ENCODE peak calls at places on chromosome 12, in five cellular contexts. H is left ventricle myocardium inferior; J is thyroid gland; X is mesendoderm; G is CD8-positive, alpha-beta T cell. S is an unnamed sample.

GRCh38 chr12:56346663-56347062 is 8.0 kb downstream of the IL23A start:
- DNase-seq in J (no peak), G (no peak), X (no peak), H (no peak), S (no peak)

GRCh38 chr12:53324113-53324778 is 2.8 kb upstream of the AAAS start:
- DNase-seq in J (no peak), H (peak; percentile 28), X (no peak), G (peak; percentile 35), S (no peak)

GRCh38 chr12:128734391-128734790 is 89.4 kb downstream of the SLC15A4 start:
- DNase-seq in J (no peak), X (no peak), H (no peak), G (no peak), S (no peak)

GRCh38 chr12:6896846-6897435 is 7.7 kb upstream of the LRRC23 start:
- DNase-seq in X (no peak), J (no peak), G (no peak), H (no peak), S (no peak)

GRCh38 chr12:108148521-108149074 is 19.5 kb downstream of the WSCD2 start:
- DNase-seq in X (no peak), G (no peak), J (no peak), H (no peak), S (no peak)

GRCh38 chr12:132286912-132287311 is 42.5 kb downstream of the GALNT9 start:
- DNase-seq in J (no peak), H (no peak), G (no peak), X (no peak), S (no peak)

GRCh38 chr12:102350070-102350469 is 130.3 kb downstream of the IGF1 start:
- DNase-seq in H (no peak), G (no peak), X (no peak), J (no peak), S (no peak)

GRCh38 chr12:2586159-2587035 is 208.4 kb upstream of the FKBP4 start:
- DNase-seq in J (no peak), X (peak; percentile 45), H (no peak), G (no peak), S (no peak)

GRCh38 chr12:2687058-2687457 is 107.7 kb upstream of the FKBP4 start:
- DNase-seq in J (no peak), X (no peak), H (no peak), G (no peak), S (no peak)

GRCh38 chr12:109541412-109541725 is 31.9 kb downstream of the MMAB start:
- DNase-seq in X (no peak), H (no peak), J (peak; percentile 19), G (no peak), S (no peak)

GRCh38 chr12:76674669-76675315 is 89.1 kb upstream of the ZDHHC17 start:
- DNase-seq in X (no peak), G (no peak), H (no peak), J (no peak), S (no peak)

GRCh38 chr12:109981311-109981710 is 14.9 kb downstream of the GIT2 start:
- DNase-seq in H (no peak), G (no peak), X (no peak), J (no peak), S (no peak)

GRCh38 chr12:10220398-10221077 is 7.9 kb downstream of the GABARAPL1 start:
- DNase-seq in X (no peak), G (no peak), J (peak; percentile 30), H (peak; percentile 75), S (peak; percentile 81)

GRCh38 chr12:97716356-97716755 is 253.8 kb downstream of the RMST start:
- DNase-seq in X (peak; percentile 62), J (no peak), H (no peak), G (no peak), S (no peak)

GRCh38 chr12:45462506-45462905 is 246.6 kb downstream of the ANO6 start:
- DNase-seq in X (no peak), J (no peak), G (no peak), H (no peak), S (no peak)

GRCh38 chr12:77213316-77213715 is 147.9 kb upstream of the E2F7 start:
- DNase-seq in J (no peak), X (no peak), G (no peak), H (no peak), S (peak; percentile 26)

GRCh38 chr12:45415393-45415817 is 199.5 kb downstream of the ANO6 start:
- DNase-seq in H (peak; percentile 34), X (peak; percentile 82), J (no peak), G (no peak), S (no peak)

GRCh38 chr12:115871714-115872113 is 405.8 kb downstream of the MED13L start:
- DNase-seq in H (no peak), G (no peak), J (no peak), X (peak; percentile 90), S (no peak)

GRCh38 chr12:10190558-10191388 is 11.9 kb downstream of the TMEM52B start:
- DNase-seq in J (peak; percentile 51), H (peak; percentile 34), G (peak; percentile 38), X (peak; percentile 89), S (peak; percentile 54)

DNA sequence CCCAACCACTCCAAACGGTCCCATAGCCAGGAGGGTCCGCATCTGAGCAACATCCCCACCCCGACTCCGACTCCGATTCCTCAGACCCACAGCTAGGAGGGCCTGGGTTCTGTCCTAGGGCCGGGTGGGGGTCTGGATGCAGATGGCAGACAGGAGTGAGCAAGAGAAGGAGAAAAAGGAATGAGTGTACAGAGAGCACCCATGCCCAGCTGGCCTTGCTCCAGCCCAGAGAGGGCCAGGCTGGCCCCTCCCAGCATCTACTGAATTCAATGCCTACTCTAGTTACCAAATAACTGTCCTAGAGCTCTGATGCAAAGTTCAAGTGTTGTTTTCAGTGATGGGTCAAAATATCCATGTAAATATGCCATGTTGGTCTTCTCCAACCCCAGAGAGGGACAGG is 40.8 kb downstream of the VDR start:
- DNase-seq in G (no peak), X (no peak), H (no peak), J (no peak), S (no peak)
- H3K27ac ChIP-seq in G (no peak overlapping the region), X (no peak overlapping the region), H (no peak overlapping the region), J (no peak overlapping the region), S (no peak overlapping the region)

GRCh38 chr12:89707992-89708792 is 446 bp downstream of the ATP2B1 start:
- DNase-seq in H (peak; percentile 31), X (peak; percentile 55), J (peak; percentile 47), G (peak; percentile 27), S (peak; percentile 77)
- H3K4me1 ChIP-seq in H (peaks cover 30% of the 10 kb centered on the region), X (peaks cover 2% of the 10 kb centered on the region), J (peaks cover 12% of the 10 kb centered on the region), G (peaks cover 38% of the 10 kb centered on the region), S (no peaks in the 10 kb centered on the region)

DNA sequence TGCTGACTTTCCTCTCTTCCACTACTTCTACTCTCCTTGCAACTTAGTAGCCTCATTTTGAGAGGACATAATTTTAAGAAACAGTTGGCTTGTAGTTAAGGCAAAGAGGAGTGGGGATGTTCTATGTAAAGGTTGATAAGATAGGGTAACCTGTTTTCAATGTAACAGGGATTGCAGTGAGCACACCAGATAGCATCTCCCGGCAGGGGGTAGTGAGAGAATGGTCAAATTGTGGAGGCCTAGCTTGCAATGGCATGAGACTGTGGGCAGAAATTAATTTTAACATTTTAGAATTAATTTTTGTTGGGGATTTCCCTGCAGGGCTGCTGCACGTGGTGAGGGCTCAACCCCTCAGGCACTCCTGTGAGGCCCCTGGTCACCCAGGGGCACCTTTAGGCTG is 41.4 kb downstream of the KLRG1 start:
- DNase-seq in J (no peak), G (no peak), H (no peak), X (peak; percentile 86), S (no peak)
- H3K4me3 ChIP-seq in J (no peak overlapping the region), G (no peak overlapping the region), H (no peak overlapping the region), X (no peak overlapping the region), S (no peak overlapping the region)

DNA sequence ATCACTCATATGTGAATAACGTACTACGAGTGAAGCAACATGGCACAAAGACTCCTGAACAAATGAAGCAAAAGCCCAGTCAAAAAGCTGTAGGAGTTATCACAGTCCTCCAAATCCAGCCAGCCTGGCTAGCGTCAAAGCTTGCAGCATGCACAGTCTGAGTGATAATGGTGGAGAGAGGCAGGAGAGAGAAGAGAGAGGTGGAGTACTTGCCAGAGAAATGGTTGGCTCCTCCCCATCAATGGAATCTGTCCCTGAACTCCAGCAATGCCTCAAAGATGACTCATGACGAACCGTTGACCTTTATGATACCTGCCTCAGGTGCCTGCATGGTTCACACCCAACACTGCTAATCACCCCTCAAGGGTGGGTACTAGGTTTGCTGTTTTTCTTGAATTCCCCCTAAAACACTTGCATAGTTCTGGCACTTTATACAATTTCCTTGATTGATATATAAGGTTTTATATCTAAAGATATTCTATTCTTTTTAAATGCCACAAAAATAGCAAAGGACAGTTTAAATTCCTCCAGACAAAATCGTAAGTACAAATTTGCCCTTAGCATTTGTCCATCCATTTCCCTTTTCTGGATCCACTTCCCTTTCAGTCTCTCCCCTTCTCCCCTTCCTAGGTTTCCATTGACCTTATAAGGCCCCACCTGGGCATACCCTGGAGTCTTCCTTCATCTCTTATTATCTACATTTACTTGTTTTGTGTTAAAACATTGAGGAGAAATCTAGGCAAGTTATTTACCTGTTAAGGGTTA is 10.2 kb downstream of the ARHGDIB start:
- DNase-seq in X (peak; percentile 94), J (no peak), G (no peak), H (no peak), S (peak; percentile 70)
- H3K27ac ChIP-seq in X (no peak overlapping the region), J (peak overlapping the region; percentile 86), G (peak overlapping the region; percentile 69), H (peak overlapping the region; percentile 92), S (peak overlapping the region; percentile 5)

GRCh38 chr12:94205738-94206310 is 57.4 kb downstream of the PLXNC1 start:
- DNase-seq in X (no peak), J (no peak), G (no peak), H (no peak), S (no peak)
- H3K4me1 ChIP-seq in X (no peaks in the 10 kb centered on the region), J (no peaks in the 10 kb centered on the region), G (peaks cover 50% of the 10 kb centered on the region), H (peaks cover 14% of the 10 kb centered on the region), S (peaks cover 13% of the 10 kb centered on the region)

GRCh38 chr12:120110550-120111501 is 5.7 kb downstream of the RAB35 start:
- DNase-seq in H (peak; percentile 71), G (peak; percentile 35), J (peak; percentile 22), X (peak; percentile 51), S (peak; percentile 71)
- H3K4me3 ChIP-seq in H (no peak overlapping the region), G (peak overlapping the region; percentile 17), J (no peak overlapping the region), X (no peak overlapping the region), S (no peak overlapping the region)

DNA sequence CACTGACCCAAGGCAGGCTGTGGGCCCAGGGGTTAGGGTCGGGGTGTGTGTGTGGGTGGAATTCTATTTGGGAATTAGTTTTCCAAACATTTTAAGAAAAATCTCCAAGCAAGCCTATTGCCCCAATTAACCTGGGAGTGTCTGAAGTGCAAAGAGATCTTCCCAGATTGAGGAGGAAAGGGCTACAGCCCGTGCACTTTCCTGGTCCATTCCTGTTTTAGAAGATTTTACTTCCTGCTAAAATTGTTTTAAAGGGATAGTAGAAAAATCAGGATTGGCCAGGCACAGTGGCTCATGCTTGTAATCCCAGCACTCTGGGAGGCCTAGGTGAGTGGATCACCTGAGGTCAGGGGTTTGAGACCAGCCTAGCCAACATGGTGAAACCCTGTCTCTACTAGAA is 5.3 kb downstream of the DCTN2 start:
- DNase-seq in G (no peak), X (no peak), J (no peak), H (no peak), S (no peak)
- H3K27ac ChIP-seq in G (no peak overlapping the region), X (no peak overlapping the region), J (no peak overlapping the region), H (no peak overlapping the region), S (no peak overlapping the region)

GRCh38 chr12:123900898-123901376 is 71.7 kb downstream of the CCDC92 start:
- DNase-seq in J (no peak), G (no peak), X (peak; percentile 68), H (no peak), S (no peak)

GRCh38 chr12:123897221-123897620 is 75.4 kb downstream of the CCDC92 start:
- DNase-seq in H (no peak), G (no peak), X (no peak), J (no peak), S (no peak)

GRCh38 chr12:123896786-123897185 is 75.8 kb downstream of the CCDC92 start:
- DNase-seq in J (no peak), H (no peak), X (no peak), G (no peak), S (no peak)

GRCh38 chr12:123898673-123899072 is 74.0 kb downstream of the CCDC92 start:
- DNase-seq in H (no peak), J (no peak), G (no peak), X (no peak), S (no peak)

GRCh38 chr12:123899368-123899767 is 73.3 kb downstream of the CCDC92 start:
- DNase-seq in H (no peak), G (no peak), J (no peak), X (no peak), S (no peak)
- H3K4me1 ChIP-seq in H (no peaks in the 10 kb centered on the region), G (peaks cover 4% of the 10 kb centered on the region), J (no peaks in the 10 kb centered on the region), X (peaks cover 2% of the 10 kb centered on the region), S (no peaks in the 10 kb centered on the region)